ENCODE peak calls at places on chromosomes 6 and 20, in seven cellular contexts. One of them, this sample, is unnamed.

GRCh38 chr6:73064261-73064660 is 161.0 kb downstream of the KHDC1L start:
- DNase-seq in GM20000: no peak
- DNase-seq in GM23338: no peak
- DNase-seq in T-cell: no peak
- DNase-seq in cardiac fibroblast: no peak
- DNase-seq in activated naive CD4-positive, alpha-beta T cell: no peak
- DNase-seq in AML-193: no peak
- DNase-seq in this sample: no peak

GRCh38 chr6:26152226-26153101 is 65.2 kb downstream of the HFE start:
- DNase-seq in GM20000: no peak
- DNase-seq in GM23338: no peak
- DNase-seq in T-cell: no peak
- DNase-seq in cardiac fibroblast: no peak
- DNase-seq in activated naive CD4-positive, alpha-beta T cell: no peak
- DNase-seq in AML-193: no peak
- DNase-seq in this sample: no peak

GRCh38 chr6:47308674-47309325 is 905 bp downstream of the TNFRSF21 start:
- DNase-seq in GM20000: no peak
- DNase-seq in GM23338: peak; percentile 43
- DNase-seq in T-cell: no peak
- DNase-seq in cardiac fibroblast: no peak
- DNase-seq in activated naive CD4-positive, alpha-beta T cell: no peak
- DNase-seq in AML-193: peak; percentile 5
- DNase-seq in this sample: peak; percentile 40

GRCh38 chr20:64236137-64237088 is 19.1 kb upstream of the PCMTD2 start:
- DNase-seq in GM20000: no peak
- DNase-seq in GM23338: no peak
- DNase-seq in T-cell: no peak
- DNase-seq in cardiac fibroblast: no peak
- DNase-seq in activated naive CD4-positive, alpha-beta T cell: no peak
- DNase-seq in AML-193: no peak
- DNase-seq in this sample: no peak

GRCh38 chr6:64238071-64238470 is 602.5 kb downstream of the PHF3 start:
- DNase-seq in GM20000: no peak
- DNase-seq in GM23338: no peak
- DNase-seq in T-cell: no peak
- DNase-seq in cardiac fibroblast: no peak
- DNase-seq in activated naive CD4-positive, alpha-beta T cell: no peak
- DNase-seq in AML-193: no peak
- DNase-seq in this sample: no peak

GRCh38 chr6:128532827-128533226 is 12.4 kb upstream of the PTPRK start:
- DNase-seq in GM20000: no peak
- DNase-seq in GM23338: no peak
- DNase-seq in T-cell: no peak
- DNase-seq in cardiac fibroblast: peak; percentile 26
- DNase-seq in activated naive CD4-positive, alpha-beta T cell: no peak
- DNase-seq in AML-193: no peak
- DNase-seq in this sample: no peak

GRCh38 chr20:62437985-62438384 is 10.6 kb upstream of the RBBP8NL start:
- DNase-seq in GM20000: no peak
- DNase-seq in GM23338: peak; percentile 48
- DNase-seq in T-cell: no peak
- DNase-seq in cardiac fibroblast: no peak
- DNase-seq in activated naive CD4-positive, alpha-beta T cell: no peak
- DNase-seq in AML-193: no peak
- DNase-seq in this sample: no peak

GRCh38 chr6:90184334-90185298 is 112.0 kb downstream of the BACH2 start:
- DNase-seq in GM20000: no peak
- DNase-seq in GM23338: no peak
- DNase-seq in T-cell: no peak
- DNase-seq in cardiac fibroblast: peak; percentile 6
- DNase-seq in activated naive CD4-positive, alpha-beta T cell: no peak
- DNase-seq in AML-193: no peak
- DNase-seq in this sample: no peak

GRCh38 chr20:62776692-62777527 is 19.4 kb upstream of the MRGBP start:
- DNase-seq in GM20000: peak; percentile 86
- DNase-seq in GM23338: peak; percentile 67
- DNase-seq in T-cell: peak; percentile 48
- DNase-seq in cardiac fibroblast: no peak
- DNase-seq in activated naive CD4-positive, alpha-beta T cell: peak; percentile 19
- DNase-seq in AML-193: no peak
- DNase-seq in this sample: no peak

GRCh38 chr6:156780117-156780641 is 3.0 kb downstream of the ARID1B start:
- DNase-seq in GM20000: peak; percentile 84
- DNase-seq in GM23338: peak; percentile 70
- DNase-seq in T-cell: peak; percentile 52
- DNase-seq in cardiac fibroblast: peak; percentile 93
- DNase-seq in activated naive CD4-positive, alpha-beta T cell: no peak
- DNase-seq in AML-193: peak; percentile 92
- DNase-seq in this sample: peak; percentile 49

GRCh38 chr20:47432251-47433210 is 69.2 kb upstream of the NCOA3 start:
- DNase-seq in GM20000: no peak
- DNase-seq in GM23338: no peak
- DNase-seq in T-cell: no peak
- DNase-seq in cardiac fibroblast: no peak
- DNase-seq in activated naive CD4-positive, alpha-beta T cell: no peak
- DNase-seq in AML-193: no peak
- DNase-seq in this sample: no peak

GRCh38 chr6:53300656-53301551 is 47.8 kb downstream of the ELOVL5 start:
- DNase-seq in GM20000: no peak
- DNase-seq in GM23338: no peak
- DNase-seq in T-cell: peak; percentile 36
- DNase-seq in cardiac fibroblast: peak; percentile 79
- DNase-seq in activated naive CD4-positive, alpha-beta T cell: no peak
- DNase-seq in AML-193: no peak
- DNase-seq in this sample: peak; percentile 46

GRCh38 chr6:42460892-42461291 is 9.2 kb upstream of the TRERF1 start:
- DNase-seq in GM20000: no peak
- DNase-seq in GM23338: no peak
- DNase-seq in T-cell: no peak
- DNase-seq in cardiac fibroblast: no peak
- DNase-seq in activated naive CD4-positive, alpha-beta T cell: no peak
- DNase-seq in AML-193: no peak
- DNase-seq in this sample: no peak

GRCh38 chr6:134352786-134353480 is 35.0 kb upstream of the SGK1 start:
- DNase-seq in GM20000: no peak
- DNase-seq in GM23338: no peak
- DNase-seq in T-cell: no peak
- DNase-seq in cardiac fibroblast: peak; percentile 69
- DNase-seq in activated naive CD4-positive, alpha-beta T cell: no peak
- DNase-seq in AML-193: no peak
- DNase-seq in this sample: no peak

GRCh38 chr20:63328716-63329275 is 32.4 kb downstream of the CHRNA4 start:
- DNase-seq in GM20000: no peak
- DNase-seq in GM23338: no peak
- DNase-seq in T-cell: no peak
- DNase-seq in cardiac fibroblast: no peak
- DNase-seq in activated naive CD4-positive, alpha-beta T cell: no peak
- DNase-seq in AML-193: no peak
- DNase-seq in this sample: no peak

GRCh38 chr6:14674867-14675648 is 557.5 kb downstream of the CD83 start:
- DNase-seq in GM20000: no peak
- DNase-seq in GM23338: no peak
- DNase-seq in T-cell: no peak
- DNase-seq in cardiac fibroblast: no peak
- DNase-seq in activated naive CD4-positive, alpha-beta T cell: no peak
- DNase-seq in AML-193: no peak
- DNase-seq in this sample: no peak

GRCh38 chr20:63377256-63378114 is 16.3 kb upstream of the CHRNA4 start:
- DNase-seq in GM20000: no peak
- DNase-seq in GM23338: peak; percentile 86
- DNase-seq in T-cell: no peak
- DNase-seq in cardiac fibroblast: no peak
- DNase-seq in activated naive CD4-positive, alpha-beta T cell: no peak
- DNase-seq in AML-193: no peak
- DNase-seq in this sample: no peak

GRCh38 chr6:46900266-46900665 is 21.5 kb downstream of the ADGRF5 start:
- DNase-seq in GM20000: no peak
- DNase-seq in GM23338: no peak
- DNase-seq in T-cell: no peak
- DNase-seq in cardiac fibroblast: no peak
- DNase-seq in activated naive CD4-positive, alpha-beta T cell: no peak
- DNase-seq in AML-193: no peak
- DNase-seq in this sample: no peak

GRCh38 chr6:35048631-35049083 is 92.5 kb downstream of the TCP11 start:
- DNase-seq in GM20000: no peak
- DNase-seq in GM23338: peak; percentile 56
- DNase-seq in T-cell: peak; percentile 23
- DNase-seq in cardiac fibroblast: peak; percentile 77
- DNase-seq in activated naive CD4-positive, alpha-beta T cell: no peak
- DNase-seq in AML-193: no peak
- DNase-seq in this sample: peak; percentile 48

GRCh38 chr20:50003253-50003656 is 20.5 kb downstream of the SNAI1 start:
- DNase-seq in GM20000: no peak
- DNase-seq in GM23338: no peak
- DNase-seq in T-cell: no peak
- DNase-seq in cardiac fibroblast: peak; percentile 97
- DNase-seq in activated naive CD4-positive, alpha-beta T cell: no peak
- DNase-seq in AML-193: peak; percentile 93
- DNase-seq in this sample: no peak

GRCh38 chr6:154276810-154277577 is 79.6 kb downstream of the IPCEF1 start:
- DNase-seq in GM20000: peak; percentile 58
- DNase-seq in GM23338: peak; percentile 33
- DNase-seq in T-cell: no peak
- DNase-seq in cardiac fibroblast: peak; percentile 67
- DNase-seq in activated naive CD4-positive, alpha-beta T cell: no peak
- DNase-seq in AML-193: peak; percentile 42
- DNase-seq in this sample: no peak

GRCh38 chr20:57806975-57807374 is 97.2 kb upstream of the PMEPA1 start:
- DNase-seq in GM20000: no peak
- DNase-seq in GM23338: no peak
- DNase-seq in T-cell: no peak
- DNase-seq in cardiac fibroblast: no peak
- DNase-seq in activated naive CD4-positive, alpha-beta T cell: no peak
- DNase-seq in AML-193: no peak
- DNase-seq in this sample: no peak

GRCh38 chr6:43858161-43859153 is 88.4 kb downstream of the VEGFA start:
- DNase-seq in GM20000: no peak
- DNase-seq in GM23338: no peak
- DNase-seq in T-cell: no peak
- DNase-seq in cardiac fibroblast: no peak
- DNase-seq in activated naive CD4-positive, alpha-beta T cell: no peak
- DNase-seq in AML-193: no peak
- DNase-seq in this sample: no peak

GRCh38 chr20:37947943-37948342 is 45.0 kb downstream of the VSTM2L start:
- DNase-seq in GM20000: no peak
- DNase-seq in GM23338: no peak
- DNase-seq in T-cell: no peak
- DNase-seq in cardiac fibroblast: no peak
- DNase-seq in activated naive CD4-positive, alpha-beta T cell: no peak
- DNase-seq in AML-193: no peak
- DNase-seq in this sample: no peak

GRCh38 chr6:105759946-105760345 is 326.2 kb upstream of the PRDM1 start:
- DNase-seq in GM20000: no peak
- DNase-seq in GM23338: no peak
- DNase-seq in T-cell: no peak
- DNase-seq in cardiac fibroblast: peak; percentile 8
- DNase-seq in activated naive CD4-positive, alpha-beta T cell: no peak
- DNase-seq in AML-193: no peak
- DNase-seq in this sample: no peak

This sample was measured in occipital lobe.